ENCODE peak calls at places on chromosomes 12 and 14, in ten cellular contexts. N, O, H, A, Y, S, X, D, R and L are unnamed samples.

GRCh38 chr12:52844386-52844785 is 4.4 kb downstream of the KRT78 start:
- DNase-seq in R (peak; percentile 43), H (no peak), X (no peak), S (no peak), D (no peak), N (no peak), Y (no peak), A (no peak), O (no peak), L (no peak)

GRCh38 chr12:82687020-82687951 is 580 bp downstream of the TMTC2 start:
- DNase-seq in H (peak; percentile 72), D (peak; percentile 16), O (peak; percentile 85), N (peak; percentile 42), S (no peak), X (peak; percentile 92), R (peak; percentile 90), Y (peak; percentile 50), A (peak; percentile 34), L (no peak)

GRCh38 chr12:51388826-51389225 is 2.4 kb downstream of the GALNT6 start:
- DNase-seq in O (no peak), X (no peak), A (no peak), D (peak; percentile 46), S (no peak), R (no peak), N (no peak), H (no peak), Y (no peak), L (no peak)

GRCh38 chr12:118360785-118361404 is 11.8 kb downstream of the TAOK3 start:
- DNase-seq in A (peak; percentile 71), N (no peak), O (no peak), R (no peak), Y (no peak), X (no peak), D (peak; percentile 79), S (no peak), H (no peak), L (no peak)

GRCh38 chr12:131893605-131894312 is 663 bp upstream of the ULK1 start:
- DNase-seq in A (no peak), N (no peak), O (no peak), Y (no peak), X (no peak), R (peak; percentile 32), D (peak; percentile 16), H (no peak), S (no peak), L (no peak)

GRCh38 chr12:69985656-69986055 is 160.6 kb downstream of the MYRFL start:
- DNase-seq in S (peak; percentile 24), O (peak; percentile 17), R (no peak), H (peak; percentile 20), N (no peak), Y (peak; percentile 36), A (no peak), X (peak; percentile 91), D (no peak), L (peak; percentile 40)

GRCh38 chr14:20684662-20685456 is 499 bp downstream of the RNASE4 start:
- DNase-seq in D (peak; percentile 70), A (peak; percentile 63), O (no peak), R (no peak), N (no peak), S (peak; percentile 46), H (peak; percentile 29), X (no peak), Y (no peak), L (no peak)

GRCh38 chr12:121697093-121697698 is 15.4 kb upstream of the TMEM120B start:
- DNase-seq in O (peak; percentile 45), D (peak; percentile 57), A (no peak), X (peak; percentile 42), H (peak; percentile 76), R (no peak), Y (no peak), S (peak; percentile 53), N (no peak), L (no peak)

GRCh38 chr14:33682746-33683145 is 268.1 kb downstream of the EGLN3 start:
- DNase-seq in A (peak; percentile 95), H (no peak), D (no peak), R (peak; percentile 80), S (no peak), X (no peak), O (no peak), Y (no peak), N (no peak), L (no peak)

GRCh38 chr14:30608533-30609006 is 13.5 kb upstream of the SCFD1 start:
- DNase-seq in D (peak; percentile 38), A (peak; percentile 48), R (no peak), X (no peak), H (no peak), S (no peak), Y (no peak), N (no peak), O (no peak), L (no peak)

GRCh38 chr12:90245396-90245795 is 536.8 kb upstream of the ATP2B1 start:
- DNase-seq in A (no peak), X (no peak), H (no peak), S (no peak), O (no peak), D (no peak), Y (no peak), R (no peak), N (no peak), L (no peak)

GRCh38 chr14:72904840-72905561 is 11.1 kb upstream of the DPF3 start:
- DNase-seq in H (peak; percentile 75), N (peak; percentile 57), R (no peak), O (peak; percentile 58), X (peak; percentile 83), D (peak; percentile 75), A (peak; percentile 42), S (peak; percentile 53), Y (no peak), L (peak; percentile 66)

DNA sequence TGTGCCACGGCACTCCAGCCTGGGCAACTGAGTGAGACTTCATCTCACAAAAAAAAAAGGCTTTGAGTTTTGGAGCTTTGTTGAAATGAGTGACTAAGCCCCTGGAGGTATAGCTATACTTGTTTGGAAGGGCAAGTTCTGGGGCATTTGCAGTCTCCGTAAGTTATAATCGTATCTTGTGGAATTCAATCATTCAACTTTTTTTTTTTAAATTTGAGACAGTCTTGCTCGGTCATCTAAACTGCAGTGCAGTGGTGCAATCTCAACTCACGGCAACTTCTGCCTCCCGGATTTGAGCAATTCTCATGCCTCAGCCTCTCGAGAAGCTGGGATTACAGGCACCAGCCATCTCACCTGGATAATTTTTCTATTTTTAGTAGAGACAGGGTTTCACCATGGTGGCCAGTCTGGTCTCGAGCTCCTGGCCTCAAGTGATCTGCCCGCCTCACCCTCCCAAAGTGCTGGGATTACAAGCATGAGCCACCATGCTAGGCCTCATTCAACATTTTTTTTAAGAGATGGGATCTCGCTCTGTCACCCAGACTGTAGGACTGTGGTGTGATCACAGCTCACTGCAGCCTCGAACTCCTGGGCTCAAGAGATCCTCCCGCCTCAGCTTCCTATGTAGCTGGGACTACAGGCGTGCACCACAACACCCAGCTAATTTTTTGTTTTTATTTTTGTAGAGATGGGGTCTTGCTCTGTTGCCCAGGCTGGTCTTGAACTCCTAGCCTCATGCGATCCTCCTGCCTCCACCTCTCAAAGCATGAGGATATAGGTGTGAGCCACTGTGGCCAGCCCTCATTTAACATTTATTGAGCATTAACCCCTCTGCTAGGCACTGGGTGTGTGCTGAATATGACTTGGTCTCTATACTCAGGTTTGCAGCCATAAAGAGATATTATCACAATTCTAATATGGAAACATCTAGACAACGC is 133.7 kb upstream of the MAP1LC3B2 start:
- DNase-seq in A (no peak), R (no peak), X (no peak), D (no peak), N (no peak), H (no peak), S (no peak), Y (no peak), O (no peak), L (no peak)
- H3K9ac ChIP-seq in A (peak overlapping the region; percentile 36), R (no peak overlapping the region), X (peak overlapping the region; percentile 85), D (peak overlapping the region; percentile 69), N (no peak overlapping the region), H (no peak overlapping the region), S (no peak overlapping the region), Y (peak overlapping the region; percentile 57), O (no peak overlapping the region), L (no peak overlapping the region)

GRCh38 chr14:100080206-100080605 is 15.0 kb downstream of the EVL start:
- DNase-seq in X (no peak), A (no peak), H (no peak), O (no peak), N (no peak), Y (no peak), S (no peak), R (no peak), D (no peak), L (peak; percentile 33)
- H3K9ac ChIP-seq in X (no peak overlapping the region), A (no peak overlapping the region), H (no peak overlapping the region), O (no peak overlapping the region), N (no peak overlapping the region), Y (no peak overlapping the region), S (no peak overlapping the region), R (no peak overlapping the region), D (no peak overlapping the region), L (peak overlapping the region; percentile 65)

GRCh38 chr14:104048758-104049496 is 36.6 kb upstream of the ASPG start:
- DNase-seq in O (no peak), R (no peak), Y (no peak), X (no peak), N (no peak), A (no peak), S (no peak), D (peak; percentile 61), H (no peak), L (no peak)
- H3K9ac ChIP-seq in O (no peak overlapping the region), R (no peak overlapping the region), Y (no peak overlapping the region), X (no peak overlapping the region), N (no peak overlapping the region), A (no peak overlapping the region), S (no peak overlapping the region), D (no peak overlapping the region), H (no peak overlapping the region), L (no peak overlapping the region)

GRCh38 chr14:35121026-35121886 is 534 bp downstream of the PPP2R3C start:
- DNase-seq in A (no peak), S (no peak), H (no peak), R (no peak), O (no peak), D (peak; percentile 3), X (peak; percentile 49), Y (no peak), N (no peak), L (peak; percentile 37)
- H3K9ac ChIP-seq in A (peak overlapping the region; percentile 92), S (peak overlapping the region; percentile 90), H (peak overlapping the region; percentile 55), R (peak overlapping the region; percentile 76), O (peak overlapping the region; percentile 96), D (peak overlapping the region; percentile 94), X (peak overlapping the region; percentile 94), Y (peak overlapping the region; percentile 92), N (peak overlapping the region; percentile 36), L (peak overlapping the region; percentile 83)